ENCODE peak calls at places on chromosomes 16 and 17, in eight cellular contexts. E is mucosa of descending colon; W is GM23338; K is upper lobe of right lung; Y is HAP-1; Z is kidney epithelial cell; H is CD8-positive, alpha-beta memory T cell; L is esophagus squamous epithelium. U is an unnamed sample. For H3K36me3, the result is how much of the 10 kb centered on the place peaks cover.

GRCh38 chr17:44219636-44220210 is at the start of gene UBTF:
- DNase-seq in H (peak), W (peak), Z (no peak), E (peak), L (no peak), Y (peak), K (peak), U (no peak)

GRCh38 chr17:56174421-56174820 is 21.1 kb downstream of the ANKFN1 start:
- DNase-seq in W (no peak), Z (no peak), Y (no peak), H (no peak), E (no peak), K (no peak), L (no peak), U (no peak)

GRCh38 chr17:19337712-19338023 is 24.9 kb downstream of the B9D1 start:
- DNase-seq in Y (no peak), Z (no peak), W (no peak), H (no peak), K (peak), L (no peak), E (no peak), U (no peak)

GRCh38 chr17:48542956-48543853 is 1.7 kb downstream of the HOXB2 start:
- DNase-seq in E (peak), W (peak), K (no peak), Y (peak), L (no peak), Z (no peak), H (peak), U (no peak)

GRCh38 chr17:43636446-43636845 is 25.3 kb downstream of the MEOX1 start:
- DNase-seq in H (no peak), Y (no peak), Z (peak), W (no peak), L (no peak), K (no peak), E (no peak), U (no peak)

GRCh38 chr17:63819131-63819530 is 8.1 kb upstream of the PSMC5 start:
- DNase-seq in K (no peak), L (no peak), W (no peak), H (no peak), Y (no peak), Z (no peak), E (no peak), U (no peak)

GRCh38 chr17:60149691-60150582 is at the start of gene CA4:
- DNase-seq in W (peak), Z (no peak), E (no peak), Y (no peak), K (no peak), L (no peak), H (no peak), U (no peak)

GRCh38 chr17:10046786-10047609 is 141.9 kb upstream of the RCVRN start:
- DNase-seq in W (no peak), Z (no peak), H (no peak), K (no peak), Y (no peak), L (no peak), E (no peak), U (no peak)

GRCh38 chr16:80932725-80933124 is 74.0 kb downstream of the CMC2 start:
- DNase-seq in H (no peak), W (peak), Z (peak), Y (no peak), K (no peak), L (no peak), E (peak), U (peak)

GRCh38 chr17:35117984-35118383 is 1.7 kb downstream of the RAD51D start:
- DNase-seq in K (no peak), Y (no peak), Z (no peak), E (no peak), W (no peak), H (peak), L (no peak), U (no peak)

GRCh38 chr16:67150058-67150832 is 553 bp downstream of the B3GNT9 start:
- DNase-seq in Z (no peak), L (no peak), W (peak), Y (no peak), E (peak), K (peak), H (peak), U (no peak)

GRCh38 chr17:16976686-16977550 is 5.0 kb upstream of the TNFRSF13B start:
- DNase-seq in L (no peak), K (no peak), E (no peak), Z (no peak), Y (no peak), W (no peak), H (no peak), U (no peak)

GRCh38 chr16:50273888-50274770 is 7.8 kb downstream of the ADCY7 start:
- DNase-seq in W (no peak), K (peak), Z (no peak), E (no peak), H (peak), Y (no peak), L (no peak), U (no peak)

GRCh38 chr17:68640601-68641000 is 39.4 kb upstream of the FAM20A start:
- DNase-seq in E (no peak), H (no peak), L (no peak), Z (no peak), W (no peak), K (no peak), Y (no peak), U (no peak)

GRCh38 chr17:4953461-4953961 is 2.6 kb downstream of the ENO3 start:
- DNase-seq in L (no peak), W (no peak), Z (no peak), K (no peak), Y (no peak), H (no peak), E (no peak), U (no peak)

GRCh38 chr17:59366040-59366757 is 34.7 kb downstream of the YPEL2 start:
- DNase-seq in L (no peak), Y (no peak), W (peak), E (peak), Z (no peak), K (no peak), H (no peak), U (no peak)

GRCh38 chr16:31148281-31148728 is 1.6 kb downstream of the PRSS36 start:
- DNase-seq in K (peak), Z (no peak), Y (no peak), W (peak), H (no peak), L (no peak), E (peak), U (no peak)

GRCh38 chr17:58388302-58389190 is 28.8 kb downstream of the RNF43 start:
- DNase-seq in Z (no peak), K (no peak), L (no peak), W (peak), E (no peak), H (no peak), Y (peak), U (no peak)

GRCh38 chr17:47736501-47737211 is 3.6 kb downstream of the TBX21 start:
- DNase-seq in L (no peak), W (no peak), H (no peak), E (no peak), Z (no peak), Y (no peak), K (peak), U (no peak)

GRCh38 chr16:66364117-66364958 is 2.2 kb upstream of the CDH5 start:
- DNase-seq in Z (no peak), H (no peak), E (peak), K (no peak), W (no peak), L (no peak), Y (no peak), U (no peak)

GRCh38 chr16:88686439-88687253 is at the start of gene SNAI3:
- DNase-seq in H (peak), E (peak), W (peak), Y (peak), K (peak), L (no peak), Z (no peak), U (no peak)
- H3K4me3 ChIP-seq in H (peak), E (peak), W (peak), Y (peak), K (peak), L (peak), Z (peak), U (peak)

GRCh38 chr17:41537990-41538389 is 9.9 kb upstream of the KRT19 start:
- DNase-seq in W (no peak), K (no peak), Y (no peak), E (no peak), Z (no peak), L (no peak), H (no peak), U (no peak)
- H3K36me3 ChIP-seq in W (under half), K (under half), Y (under half), E (under half), Z (under half), L (under half), H (under half), U (under half)

GRCh38 chr17:77286391-77286640 is 145.5 kb downstream of the SEC14L1 start:
- DNase-seq in Y (no peak), L (no peak), Z (no peak), H (no peak), W (no peak), K (no peak), E (peak), U (no peak)

GRCh38 chr17:77285594-77286390 is 145.0 kb downstream of the SEC14L1 start:
- DNase-seq in W (no peak), K (peak), Z (peak), H (no peak), Y (no peak), L (no peak), E (peak), U (no peak)

GRCh38 chr17:77286641-77287431 is 146.1 kb downstream of the SEC14L1 start:
- DNase-seq in W (no peak), H (no peak), Z (no peak), E (peak), L (no peak), Y (no peak), K (peak), U (no peak)

GRCh38 chr17:77288115-77288619 is 147.4 kb downstream of the SEC14L1 start:
- DNase-seq in K (no peak), E (peak), H (no peak), W (peak), Y (no peak), L (no peak), Z (no peak), U (no peak)

DNA sequence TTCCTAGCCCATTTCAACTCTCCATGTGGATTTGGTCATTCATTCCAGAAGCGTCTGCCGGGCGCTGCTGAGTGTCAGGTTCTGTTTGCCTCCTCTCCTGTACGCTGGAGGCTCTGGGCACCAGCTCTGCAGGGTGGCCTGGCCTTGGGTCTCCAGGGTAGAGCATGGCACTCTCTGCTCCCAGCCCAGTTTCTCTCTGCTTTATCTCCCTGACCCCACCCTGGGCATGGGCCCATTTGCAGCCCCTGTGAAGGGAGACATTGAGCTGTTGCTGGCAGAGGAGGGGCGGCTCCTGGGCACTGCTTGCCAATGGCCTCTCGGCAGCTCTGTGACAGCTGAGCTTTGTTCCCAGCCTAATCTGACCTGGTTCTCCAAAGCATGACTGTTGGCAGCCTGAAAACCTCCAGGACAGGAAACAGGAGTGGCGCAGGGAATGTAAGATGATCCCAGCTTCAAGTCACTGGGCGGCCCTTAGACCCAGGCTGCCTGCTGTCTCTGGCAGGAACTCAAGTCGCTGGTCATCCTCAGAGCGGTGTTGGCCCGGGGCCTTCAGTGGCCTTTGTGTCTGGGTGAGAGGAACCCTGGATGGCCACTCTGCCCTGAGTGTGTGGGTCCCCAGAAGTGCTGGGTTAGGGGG is 146.8 kb downstream of the SEC14L1 start:
- DNase-seq in W (peak), Z (peak), E (peak), H (no peak), L (no peak), K (no peak), Y (no peak), U (no peak)
- H3K4me3 ChIP-seq in W (no peak), Z (peak), E (no peak), H (no peak), L (peak), K (no peak), Y (no peak), U (no peak)

DNA sequence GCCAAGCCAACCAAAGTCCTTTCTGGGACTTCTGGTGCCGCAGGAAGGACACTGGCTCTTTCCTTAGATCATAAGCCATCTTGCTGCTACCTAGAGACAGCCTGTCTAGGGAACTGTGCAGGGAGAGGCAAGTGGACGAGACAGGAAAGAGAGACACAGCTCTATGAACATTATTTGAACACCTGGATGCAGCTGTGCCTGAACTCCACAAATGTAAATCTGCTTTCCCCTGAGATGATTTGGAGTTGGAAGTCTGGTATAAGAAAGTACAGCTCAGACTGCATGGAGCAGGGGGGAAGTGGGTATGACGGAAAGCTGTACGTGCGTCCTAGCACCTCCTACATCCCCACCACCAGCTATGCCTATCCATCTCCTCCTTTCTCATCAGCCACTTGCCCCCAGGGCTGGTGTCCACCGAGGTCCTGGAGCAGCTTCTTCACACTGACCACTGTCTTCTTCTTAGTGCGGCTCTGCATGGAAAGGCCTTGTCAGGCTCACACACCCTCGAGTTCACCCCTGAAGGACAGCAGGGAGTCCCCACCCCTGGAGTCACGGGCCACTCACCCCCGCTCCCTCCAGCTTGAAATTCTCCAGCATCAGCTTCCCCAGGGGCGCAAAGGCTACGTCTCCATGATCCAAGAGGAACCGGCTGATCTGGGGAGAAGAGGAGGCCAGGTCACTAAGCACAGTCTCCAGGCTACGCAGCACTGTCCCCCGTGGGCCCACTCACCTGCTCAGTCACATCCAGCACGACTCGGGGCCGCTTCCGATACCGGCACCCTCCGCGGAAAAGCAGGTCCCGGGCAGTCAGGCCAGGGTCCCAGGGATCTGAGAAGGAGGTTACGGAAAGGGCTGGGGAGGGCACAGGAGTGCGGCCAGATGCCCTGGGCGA is 3.9 kb downstream of the TAF1C start:
- DNase-seq in Y (no peak), H (no peak), K (no peak), Z (no peak), E (no peak), W (no peak), L (no peak), U (no peak)
- H3K36me3 ChIP-seq in Y (under half), H (under half), K (half or more), Z (under half), E (under half), W (under half), L (half or more), U (under half)

DNA sequence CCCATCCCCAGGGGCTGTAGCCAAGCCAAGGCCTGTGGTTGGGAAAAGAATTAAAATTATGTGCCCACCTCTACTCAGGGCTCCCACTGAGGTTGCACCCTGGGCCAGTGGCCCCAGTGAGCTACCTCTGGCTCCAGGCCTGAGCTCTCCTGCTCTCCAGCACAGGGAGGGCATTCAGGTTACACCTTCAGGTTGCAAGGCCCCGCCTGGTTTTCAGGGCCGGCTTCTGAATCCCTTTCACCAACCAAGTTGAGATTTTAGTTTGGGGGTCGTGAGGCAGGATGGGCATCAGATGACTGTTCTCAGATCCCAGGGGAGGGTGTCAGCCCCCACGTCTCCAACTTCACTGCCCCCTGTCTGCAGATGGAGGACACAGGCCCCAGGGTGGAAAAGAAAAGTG is 8.0 kb upstream of the KATNB1 start:
- DNase-seq in W (no peak), L (no peak), Y (no peak), Z (no peak), E (no peak), K (peak), H (no peak), U (no peak)
- H3K4me3 ChIP-seq in W (no peak), L (no peak), Y (no peak), Z (no peak), E (no peak), K (no peak), H (no peak), U (no peak)

GRCh38 chr16:75237398-75238131 is 13.9 kb downstream of the BCAR1 start:
- DNase-seq in L (no peak), H (no peak), Z (no peak), Y (no peak), K (peak), W (no peak), E (no peak), U (no peak)

GRCh38 chr16:75239463-75240122 is 11.8 kb downstream of the BCAR1 start:
- DNase-seq in W (no peak), Z (no peak), H (no peak), E (no peak), L (no peak), K (peak), Y (no peak), U (no peak)

GRCh38 chr16:75236736-75237397 is 14.6 kb downstream of the BCAR1 start:
- DNase-seq in L (no peak), Y (no peak), E (no peak), Z (no peak), H (no peak), W (no peak), K (peak), U (no peak)

GRCh38 chr16:75238853-75239371 is 12.5 kb downstream of the BCAR1 start:
- DNase-seq in Z (no peak), K (no peak), E (no peak), H (no peak), Y (no peak), L (no peak), W (no peak), U (no peak)

GRCh38 chr16:75238132-75238852 is 13.1 kb downstream of the BCAR1 start:
- DNase-seq in Z (no peak), W (no peak), H (no peak), L (no peak), K (peak), Y (no peak), E (no peak), U (no peak)
- H3K36me3 ChIP-seq in Z (under half), W (under half), H (under half), L (half or more), K (under half), Y (under half), E (under half), U (under half)

GRCh38 chr16:19309178-19309577 is 23.6 kb downstream of the CLEC19A start:
- DNase-seq in E (no peak), W (no peak), Y (no peak), H (no peak), Z (no peak), L (no peak), K (no peak), U (no peak)

GRCh38 chr16:19305443-19305842 is 19.9 kb downstream of the CLEC19A start:
- DNase-seq in W (no peak), Z (no peak), E (no peak), Y (no peak), H (no peak), K (no peak), L (no peak), U (no peak)

GRCh38 chr16:19304670-19305240 is 19.2 kb downstream of the CLEC19A start:
- DNase-seq in L (no peak), Z (no peak), Y (no peak), E (no peak), K (no peak), W (peak), H (no peak), U (no peak)

GRCh38 chr16:19307587-19308241 is 22.2 kb downstream of the CLEC19A start:
- DNase-seq in W (peak), L (no peak), K (no peak), Z (no peak), H (no peak), E (peak), Y (no peak), U (no peak)

GRCh38 chr16:19308392-19308791 is 22.9 kb downstream of the CLEC19A start:
- DNase-seq in W (no peak), E (no peak), Y (no peak), L (no peak), H (no peak), K (no peak), Z (no peak), U (no peak)
- H3K4me3 ChIP-seq in W (no peak), E (no peak), Y (no peak), L (no peak), H (no peak), K (no peak), Z (no peak), U (no peak)

GRCh38 chr17:51166987-51167931 is 1.0 kb downstream of the NME2 start:
- DNase-seq in L (no peak), K (peak), Z (no peak), E (peak), W (peak), Y (peak), H (peak), U (no peak)
- H3K36me3 ChIP-seq in L (half or more), K (under half), Z (under half), E (under half), W (half or more), Y (half or more), H (under half), U (under half)

DNA sequence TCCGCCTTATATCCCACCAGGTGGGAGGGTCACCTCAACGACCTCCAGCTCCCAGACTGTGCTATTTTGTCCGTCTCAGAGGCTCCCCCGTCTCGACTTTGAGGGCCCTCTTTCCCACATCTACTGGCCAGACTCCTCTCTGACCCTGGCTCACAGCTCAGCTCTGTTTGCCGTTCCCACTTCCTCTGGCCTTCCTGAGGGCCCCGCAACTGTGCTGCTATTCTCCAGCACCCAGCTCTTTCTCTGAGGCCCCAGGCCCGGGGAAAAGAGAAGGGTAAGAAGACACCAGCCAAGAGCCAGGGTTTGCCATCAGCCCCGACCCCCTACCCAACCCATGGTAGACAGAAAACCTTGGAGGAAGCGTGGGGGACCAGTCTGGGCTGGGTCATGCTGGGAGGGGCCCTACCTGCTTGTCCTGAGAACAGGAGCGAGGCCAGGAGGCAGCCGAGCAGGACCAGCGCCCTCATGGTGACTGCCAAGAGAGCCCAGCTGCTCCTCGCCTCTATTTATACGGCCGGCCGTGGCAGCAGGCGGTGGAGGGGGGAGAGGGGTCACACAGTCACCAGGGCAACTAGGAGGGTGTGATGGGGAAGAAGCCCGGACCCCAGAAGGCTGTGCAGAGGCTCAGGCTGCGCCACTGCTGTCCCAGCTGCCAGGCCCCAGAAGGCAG is at the start of gene SRL:
- DNase-seq in E (no peak), W (no peak), L (no peak), H (no peak), Y (no peak), K (no peak), Z (no peak), U (no peak)
- H3K4me3 ChIP-seq in E (no peak), W (no peak), L (no peak), H (no peak), Y (no peak), K (no peak), Z (no peak), U (no peak)

U was measured in vagina.